ENCODE peak calls at places on chromosomes 5 and 9, in ten cellular contexts. I, K, R, X, B, M, Y, S, P and T are unnamed samples.

GRCh38 chr5:178431063-178431776 is 159.0 kb downstream of the COL23A1 start:
- DNase-seq in K (no peak), B (no peak), P (no peak), X (no peak), R (no peak), Y (no peak), S (no peak), I (peak; percentile 9), M (no peak), T (no peak)

GRCh38 chr5:180105827-180106312 is 34.3 kb upstream of the RNF130 start:
- DNase-seq in K (no peak), I (no peak), X (peak; percentile 69), S (no peak), P (no peak), M (no peak), B (no peak), Y (no peak), R (no peak), T (no peak)

GRCh38 chr5:115774684-115775083 is 41.8 kb downstream of the CDO1 start:
- DNase-seq in S (no peak), K (no peak), R (no peak), I (no peak), B (no peak), X (no peak), M (no peak), P (no peak), Y (no peak), T (no peak)

GRCh38 chr5:79727722-79728355 is 38.2 kb downstream of the CMYA5 start:
- DNase-seq in I (no peak), P (peak; percentile 41), M (no peak), B (no peak), S (no peak), K (no peak), R (no peak), Y (peak; percentile 1), X (no peak), T (peak; percentile 22)

GRCh38 chr5:145787996-145788395 is 47.1 kb downstream of the PRELID2 start:
- DNase-seq in I (no peak), Y (no peak), P (no peak), K (no peak), M (no peak), S (no peak), X (no peak), B (no peak), R (no peak), T (peak; percentile 28)

GRCh38 chr5:87116821-87117512 is 150.7 kb upstream of the RASA1 start:
- DNase-seq in B (no peak), K (no peak), X (no peak), S (no peak), I (no peak), M (no peak), Y (peak; percentile 50), P (no peak), R (no peak), T (no peak)

GRCh38 chr9:88803551-88804288 is 187.5 kb upstream of the S1PR3 start:
- DNase-seq in B (no peak), I (no peak), X (no peak), M (no peak), P (peak; percentile 45), R (no peak), S (no peak), Y (peak; percentile 56), K (peak; percentile 23), T (peak; percentile 86)

GRCh38 chr9:131562032-131562959 is 17.0 kb downstream of the PRRT1B start:
- DNase-seq in M (no peak), P (no peak), B (no peak), R (no peak), Y (peak; percentile 62), X (no peak), S (no peak), I (peak; percentile 40), K (no peak), T (no peak)

DNA sequence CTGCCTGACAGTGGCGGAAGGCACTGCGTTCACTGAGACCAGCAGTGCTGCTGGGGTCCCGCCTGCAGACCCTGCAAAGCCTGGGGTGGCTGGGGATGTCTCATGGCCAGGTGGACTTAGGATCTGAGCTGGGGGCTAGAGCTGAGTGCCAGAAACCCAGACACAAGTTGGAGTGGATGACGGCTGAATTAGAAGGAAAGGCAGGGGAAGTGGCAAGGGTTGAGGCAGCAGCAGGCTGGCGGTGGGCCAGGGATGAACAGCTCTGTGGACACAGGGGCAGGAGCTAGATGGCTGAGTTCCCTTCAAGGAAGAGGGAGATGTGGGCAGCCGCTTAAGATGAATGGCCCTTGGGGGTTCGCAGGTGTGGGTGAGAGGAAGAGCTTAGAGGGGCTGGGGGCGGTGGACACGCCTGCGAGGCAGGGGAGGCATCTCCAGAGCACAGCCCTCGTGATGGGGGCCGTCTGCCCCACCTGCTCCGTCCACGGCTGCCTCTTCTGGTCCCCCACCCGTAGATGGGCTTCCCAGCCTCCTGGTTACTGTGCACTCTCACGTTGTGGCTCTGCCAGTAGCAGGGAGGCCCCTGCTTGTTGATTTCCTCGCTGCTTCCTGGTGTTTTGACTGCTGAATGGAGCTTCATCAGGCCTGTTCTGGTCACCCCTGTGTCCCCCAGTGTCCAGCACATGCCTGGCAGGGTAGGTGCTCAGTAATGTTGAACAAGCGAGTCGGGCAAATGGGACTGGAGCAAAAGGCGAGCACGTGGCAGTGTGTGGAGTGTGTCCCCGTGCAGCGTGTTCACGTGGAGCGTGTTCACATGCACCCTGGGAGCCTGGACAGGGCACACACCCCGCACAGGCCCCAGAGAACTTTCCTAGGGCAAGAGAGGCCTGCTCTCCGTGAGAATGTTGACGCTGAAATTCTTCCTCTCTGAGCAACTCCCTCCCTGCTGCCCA is 168.2 kb downstream of the CACNA1B start:
- DNase-seq in I (peak; percentile 27), R (no peak), M (peak; percentile 20), K (no peak), B (no peak), Y (no peak), S (no peak), P (no peak), X (no peak), T (no peak)
- TF ChIP-seq CTCF in I (no peak), R (no peak), M (no peak), K (no peak), B (no peak), Y (no peak), S (no peak), P (no peak), X (no peak), T (no peak)

GRCh38 chr5:69231281-69231680 is 3.4 kb upstream of the CDK7 start:
- DNase-seq in P (no peak), K (no peak), M (no peak), Y (peak; percentile 42), I (no peak), S (no peak), R (no peak), B (no peak), X (no peak), T (no peak)
- TF ChIP-seq CTCF in P (no peak), K (no peak), M (no peak), Y (no peak), I (no peak), S (no peak), R (no peak), B (no peak), X (no peak), T (no peak)

GRCh38 chr9:104765138-104765537 is 1.2 kb downstream of the NIPSNAP3B start:
- DNase-seq in B (no peak), S (no peak), Y (no peak), K (no peak), P (peak; percentile 33), R (no peak), X (no peak), M (no peak), I (no peak), T (no peak)
- TF ChIP-seq CTCF in B (no peak), S (no peak), Y (no peak), K (no peak), P (no peak), R (no peak), X (no peak), M (no peak), I (no peak), T (no peak)

GRCh38 chr5:134224905-134225779 is 731 bp downstream of the PPP2CA start:
- DNase-seq in X (peak; percentile 79), K (peak; percentile 91), M (peak; percentile 57), P (peak; percentile 57), S (no peak), Y (peak; percentile 82), R (peak; percentile 74), I (peak; percentile 90), B (peak; percentile 61), T (peak; percentile 73)
- TF ChIP-seq CTCF in X (no peak), K (peak; percentile 16), M (no peak), P (no peak), S (no peak), Y (no peak), R (no peak), I (peak; percentile 46), B (no peak), T (no peak)

DNA sequence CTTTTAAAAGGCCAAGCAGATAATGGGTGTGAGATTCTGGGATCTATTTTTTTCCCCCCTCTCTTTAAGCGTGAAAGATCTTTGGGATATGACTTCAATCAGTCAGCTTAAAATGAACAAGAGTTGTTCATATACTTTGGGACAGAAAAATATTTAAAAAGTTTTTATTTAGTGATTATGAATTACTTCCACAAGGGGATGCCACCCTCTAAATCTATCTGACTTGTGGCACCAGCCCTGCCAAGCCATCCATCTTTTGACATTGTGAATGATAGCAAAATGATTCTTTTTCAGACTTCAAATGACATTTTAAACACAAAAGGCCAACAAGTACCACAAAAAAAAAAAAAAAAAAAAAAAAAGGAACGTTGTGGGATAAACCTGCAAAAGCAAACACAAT is 111.0 kb upstream of the HMHB1 start:
- DNase-seq in P (no peak), M (no peak), X (no peak), R (no peak), B (no peak), S (no peak), I (no peak), K (no peak), Y (no peak), T (no peak)
- TF ChIP-seq CTCF in P (peak; percentile 26), M (no peak), X (no peak), R (no peak), B (peak; percentile 8), S (no peak), I (peak; percentile 23), K (no peak), Y (peak; percentile 12), T (no peak)

DNA sequence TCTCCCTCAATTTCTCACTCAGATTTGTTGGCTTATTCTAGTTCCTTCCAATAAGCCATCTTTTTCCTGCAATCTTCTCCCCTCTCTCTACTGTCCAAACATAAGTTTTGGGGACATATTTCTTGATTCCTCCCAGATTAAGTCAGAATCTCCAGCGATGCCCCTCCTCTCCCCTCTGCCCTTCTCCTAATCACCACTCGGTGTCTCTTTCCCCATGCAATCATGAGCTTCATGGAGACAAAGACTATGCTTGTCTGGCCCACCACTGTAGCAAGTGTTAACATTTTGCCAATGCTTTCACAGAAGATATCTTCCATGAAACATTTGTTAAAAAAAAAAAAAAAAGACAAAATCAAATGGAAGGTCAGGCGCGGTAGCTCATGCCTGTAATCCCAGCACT is 42.4 kb downstream of the PDE6A start:
- DNase-seq in Y (no peak), M (no peak), R (no peak), B (peak; percentile 21), I (no peak), P (no peak), X (peak; percentile 38), S (no peak), K (no peak), T (no peak)
- TF ChIP-seq CTCF in Y (no peak), M (no peak), R (no peak), B (no peak), I (peak; percentile 70), P (peak; percentile 17), X (peak; percentile 28), S (peak; percentile 25), K (no peak), T (peak; percentile 34)